ENCODE peak calls at places on chromosomes 13 and 19, in five cellular contexts. O, Z, D, U and K are unnamed samples.

GRCh38 chr19:7607212-7607873 is 11.7 kb downstream of the CAMSAP3 start:
- DNase-seq in O (no peak), Z (no peak), D (no peak), U (no peak), K (no peak)

GRCh38 chr19:45446295-45446694 is 21.5 kb upstream of the FOSB start:
- DNase-seq in O (peak), Z (no peak), D (no peak), U (no peak), K (no peak)

GRCh38 chr19:46287585-46287984 is 9.3 kb upstream of the HIF3A start:
- DNase-seq in O (peak), Z (no peak), D (no peak), U (no peak), K (no peak)

GRCh38 chr13:50911051-50911690 is 1.6 kb downstream of the RNASEH2B start:
- DNase-seq in O (no peak), Z (no peak), D (no peak), U (no peak), K (no peak)

GRCh38 chr13:53197424-53197823 is 168.8 kb downstream of the OLFM4 start:
- DNase-seq in O (no peak), Z (no peak), D (no peak), U (no peak), K (no peak)

GRCh38 chr13:41610426-41610825 is 153.1 kb downstream of the RGCC start:
- DNase-seq in O (peak), Z (no peak), D (no peak), U (no peak), K (no peak)

GRCh38 chr19:14267224-14267741 is 61.3 kb upstream of the ADGRL1 start:
- DNase-seq in O (no peak), Z (no peak), D (no peak), U (no peak), K (no peak)

GRCh38 chr19:35901854-35902661 is at the start of gene HCST:
- DNase-seq in O (peak), Z (no peak), D (peak), U (no peak), K (no peak)

GRCh38 chr19:39304185-39304513 is 7.9 kb downstream of the IFNL1 start:
- DNase-seq in O (no peak), Z (no peak), D (no peak), U (no peak), K (no peak)

GRCh38 chr19:43465468-43466120 is at the start of gene LYPD3:
- DNase-seq in O (peak), Z (peak), D (peak), U (no peak), K (no peak)

GRCh38 chr19:7294571-7295212 is 478 bp upstream of the INSR start:
- DNase-seq in O (peak), Z (peak), D (peak), U (peak), K (peak)

GRCh38 chr13:74869846-74870245 is 612.1 kb downstream of the TBC1D4 start:
- DNase-seq in O (no peak), Z (no peak), D (no peak), U (no peak), K (no peak)

GRCh38 chr19:2624537-2625091 is 77.9 kb downstream of the GNG7 start:
- DNase-seq in O (peak), Z (no peak), D (no peak), U (no peak), K (peak)

GRCh38 chr19:53844849-53845246 is 20.7 kb upstream of the NLRP12 start:
- DNase-seq in O (no peak), Z (no peak), D (no peak), U (no peak), K (no peak)

GRCh38 chr19:34662919-34663318 is 14.0 kb downstream of the SCGB2B2 start:
- DNase-seq in O (peak), Z (no peak), D (no peak), U (peak), K (peak)

GRCh38 chr13:112637017-112637801 is 49.3 kb upstream of the TUBGCP3 start:
- DNase-seq in O (no peak), Z (peak), D (no peak), U (no peak), K (no peak)

GRCh38 chr19:1513492-1514294 is 874 bp upstream of the ADAMTSL5 start:
- DNase-seq in O (peak), Z (no peak), D (peak), U (peak), K (peak)

GRCh38 chr13:94139393-94139995 is 340.0 kb downstream of the DCT start:
- DNase-seq in O (no peak), Z (no peak), D (no peak), U (no peak), K (no peak)

GRCh38 chr19:55495646-55496349 is 7.6 kb downstream of the SSC5D start:
- DNase-seq in O (no peak), Z (no peak), D (no peak), U (no peak), K (no peak)

GRCh38 chr19:55579766-55580621 is 654 bp downstream of the ZNF579 start:
- DNase-seq in O (peak), Z (no peak), D (no peak), U (no peak), K (no peak)

GRCh38 chr13:38804061-38804460 is 117.2 kb downstream of the FREM2 start:
- DNase-seq in O (no peak), Z (no peak), D (no peak), U (no peak), K (no peak)

GRCh38 chr19:46404039-46404883 is 9.1 kb downstream of the CCDC8 start:
- DNase-seq in O (no peak), Z (no peak), D (peak), U (peak), K (no peak)

GRCh38 chr19:33554391-33554790 is 32.8 kb upstream of the PEPD start:
- DNase-seq in O (no peak), Z (no peak), D (no peak), U (no peak), K (no peak)

GRCh38 chr13:30605052-30605451 is 12.7 kb upstream of the USPL1 start:
- DNase-seq in O (no peak), Z (no peak), D (no peak), U (no peak), K (no peak)